ENCODE peak calls at places on chromosomes 16 and 17, in eight cellular contexts. P is endothelial cell of umbilical vein, E is SK-N-SH, U is HepG2, C is A549, R is WTC11, A is H1, Q is HCT116. L is an unnamed sample.

GRCh38 chr16:49602201-49603041 is 228.8 kb downstream of the C16orf78 start:
- DNase-seq in E (no peak), A (no peak), Q (no peak), U (no peak), C (no peak), P (no peak), R (no peak), L (no peak)

GRCh38 chr17:69492410-69493071 is 78.0 kb downstream of the MAP2K6 start:
- DNase-seq in C (peak), E (peak), U (no peak), A (peak), Q (peak), P (no peak), R (peak), L (no peak)

GRCh38 chr16:66399930-66400329 is 27.2 kb upstream of the BEAN1 start:
- DNase-seq in Q (no peak), A (no peak), R (no peak), U (no peak), P (no peak), E (peak), C (no peak), L (peak)

GRCh38 chr17:59513934-59514841 is 51.2 kb upstream of the DHX40 start:
- DNase-seq in C (peak), A (no peak), P (peak), R (no peak), U (peak), E (peak), Q (no peak), L (peak)

GRCh38 chr17:7557825-7558543 is 566 bp upstream of the TNFSF13 start:
- DNase-seq in E (peak), U (peak), P (peak), A (no peak), C (no peak), R (peak), Q (no peak), L (peak)

GRCh38 chr17:18850679-18851078 is 7.3 kb upstream of the PRPSAP2 start:
- DNase-seq in R (no peak), A (no peak), P (no peak), C (no peak), Q (no peak), U (no peak), E (no peak), L (no peak)

GRCh38 chr17:1590031-1590746 is 27.6 kb upstream of the PITPNA start:
- DNase-seq in A (no peak), C (peak), P (peak), E (no peak), R (no peak), Q (peak), U (peak), L (peak)

GRCh38 chr17:43398724-43399595 is at the start of gene ARL4D:
- DNase-seq in C (peak), R (peak), U (peak), P (peak), E (peak), Q (no peak), A (no peak), L (peak)

GRCh38 chr16:23132921-23133532 is 16.2 kb downstream of the USP31 start:
- DNase-seq in C (no peak), Q (no peak), U (no peak), P (peak), A (no peak), R (no peak), E (no peak), L (no peak)

GRCh38 chr17:46167826-46168569 is 25.2 kb downstream of the KANSL1 start:
- DNase-seq in Q (no peak), A (no peak), R (no peak), C (no peak), E (no peak), P (no peak), U (peak), L (no peak)

GRCh38 chr17:64622931-64623654 is 39.0 kb downstream of the SMURF2 start:
- DNase-seq in E (no peak), Q (peak), C (peak), R (no peak), U (peak), A (no peak), P (peak), L (no peak)

GRCh38 chr17:73625975-73626706 is 18.1 kb downstream of the SDK2 start:
- DNase-seq in P (no peak), C (no peak), E (no peak), Q (no peak), R (no peak), U (no peak), A (no peak), L (no peak)

GRCh38 chr17:73625006-73625405 is 19.2 kb downstream of the SDK2 start:
- DNase-seq in U (no peak), R (no peak), P (no peak), Q (no peak), A (no peak), E (no peak), C (no peak), L (no peak)

GRCh38 chr17:73622381-73622780 is 21.9 kb downstream of the SDK2 start:
- DNase-seq in E (no peak), A (no peak), C (no peak), U (no peak), Q (no peak), P (no peak), R (no peak), L (no peak)

GRCh38 chr17:73623247-73623646 is 21.0 kb downstream of the SDK2 start:
- DNase-seq in U (no peak), P (no peak), C (no peak), Q (no peak), A (no peak), E (no peak), R (no peak), L (no peak)

GRCh38 chr17:73624496-73624988 is 19.7 kb downstream of the SDK2 start:
- DNase-seq in E (no peak), A (no peak), U (no peak), R (no peak), Q (no peak), C (no peak), P (no peak), L (no peak)
- TF ChIP-seq CTCF in E (no peak), A (no peak), U (no peak), R (no peak), Q (no peak), C (no peak), P (no peak), L (no peak)

DNA sequence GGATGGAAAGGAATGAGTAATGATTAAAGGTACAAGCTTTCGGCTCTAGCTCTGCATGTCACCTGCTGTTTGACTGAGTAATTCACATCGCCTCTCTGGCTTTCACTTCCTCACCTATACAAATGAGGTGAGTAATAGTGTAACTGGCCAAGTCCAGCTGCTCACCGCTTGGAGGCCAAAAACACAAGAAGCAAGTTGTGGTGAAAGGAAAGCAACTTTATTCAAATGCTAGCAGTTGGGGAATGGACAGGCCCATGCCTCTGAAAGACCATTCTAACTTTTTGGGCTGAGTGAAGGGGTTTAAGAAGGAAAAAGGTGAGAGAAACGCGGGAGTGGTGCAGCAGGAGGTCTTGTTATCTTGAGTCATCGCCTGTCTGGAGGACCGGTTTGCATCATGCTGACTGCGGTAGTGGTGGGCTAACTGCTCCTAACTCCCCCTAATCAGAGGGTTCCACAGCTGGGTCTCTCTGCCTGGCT is 45.7 kb upstream of the CSNK2A2 start:
- DNase-seq in A (no peak), R (no peak), P (no peak), U (no peak), E (no peak), C (no peak), Q (no peak), L (peak)
- TF ChIP-seq MAX in A (no peak), R (no peak), P (no peak), U (no peak), E (no peak), C (no peak), Q (no peak), L (no peak)

GRCh38 chr16:87828071-87828971 is 41.0 kb downstream of the SLC7A5 start:
- DNase-seq in E (no peak), Q (no peak), A (no peak), P (no peak), U (no peak), C (no peak), R (no peak), L (no peak)
- TF ChIP-seq CTCF in E (no peak), Q (no peak), A (no peak), P (no peak), U (peak), C (no peak), R (no peak), L (no peak)

DNA sequence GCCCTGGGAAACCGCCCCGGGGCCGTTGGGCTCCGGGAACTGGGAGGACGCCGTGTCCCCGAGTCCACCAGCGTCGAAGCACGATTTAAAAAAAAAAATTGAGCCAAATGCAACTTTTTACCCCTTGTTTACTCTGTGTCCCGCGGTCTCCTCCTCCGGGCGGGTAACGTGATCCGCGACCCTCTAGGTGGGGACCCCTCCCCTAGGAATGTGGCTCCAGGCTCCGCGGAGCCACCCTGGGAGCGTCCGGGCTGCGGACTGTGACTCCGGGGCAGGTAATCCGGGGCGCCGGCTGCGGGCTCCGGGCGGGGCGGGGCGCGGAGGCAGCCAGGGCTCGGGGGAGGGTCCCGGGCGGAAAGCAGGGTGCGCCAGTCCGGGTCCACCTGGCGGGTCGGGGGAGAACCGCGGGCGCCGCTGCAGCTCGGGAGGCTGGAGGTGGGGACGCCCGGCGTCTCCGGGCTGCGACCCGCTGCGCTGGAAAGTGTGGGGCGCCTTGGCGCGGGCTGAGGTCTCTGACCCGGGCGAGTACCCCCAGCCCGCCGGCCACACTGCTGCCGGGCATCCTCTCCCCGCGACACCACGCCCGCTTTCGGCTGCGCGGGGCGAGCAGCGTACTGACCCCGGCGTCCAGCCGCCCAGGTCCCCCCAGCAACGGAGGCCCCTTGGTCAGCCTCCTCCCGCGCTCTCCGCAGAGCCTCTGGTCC is 850 bp upstream of the HELZ start:
- DNase-seq in R (peak), A (no peak), P (peak), U (peak), E (peak), C (no peak), Q (no peak), L (peak)
- TF ChIP-seq MAX in R (no peak), A (no peak), P (no peak), U (peak), E (no peak), C (no peak), Q (no peak), L (no peak)

DNA sequence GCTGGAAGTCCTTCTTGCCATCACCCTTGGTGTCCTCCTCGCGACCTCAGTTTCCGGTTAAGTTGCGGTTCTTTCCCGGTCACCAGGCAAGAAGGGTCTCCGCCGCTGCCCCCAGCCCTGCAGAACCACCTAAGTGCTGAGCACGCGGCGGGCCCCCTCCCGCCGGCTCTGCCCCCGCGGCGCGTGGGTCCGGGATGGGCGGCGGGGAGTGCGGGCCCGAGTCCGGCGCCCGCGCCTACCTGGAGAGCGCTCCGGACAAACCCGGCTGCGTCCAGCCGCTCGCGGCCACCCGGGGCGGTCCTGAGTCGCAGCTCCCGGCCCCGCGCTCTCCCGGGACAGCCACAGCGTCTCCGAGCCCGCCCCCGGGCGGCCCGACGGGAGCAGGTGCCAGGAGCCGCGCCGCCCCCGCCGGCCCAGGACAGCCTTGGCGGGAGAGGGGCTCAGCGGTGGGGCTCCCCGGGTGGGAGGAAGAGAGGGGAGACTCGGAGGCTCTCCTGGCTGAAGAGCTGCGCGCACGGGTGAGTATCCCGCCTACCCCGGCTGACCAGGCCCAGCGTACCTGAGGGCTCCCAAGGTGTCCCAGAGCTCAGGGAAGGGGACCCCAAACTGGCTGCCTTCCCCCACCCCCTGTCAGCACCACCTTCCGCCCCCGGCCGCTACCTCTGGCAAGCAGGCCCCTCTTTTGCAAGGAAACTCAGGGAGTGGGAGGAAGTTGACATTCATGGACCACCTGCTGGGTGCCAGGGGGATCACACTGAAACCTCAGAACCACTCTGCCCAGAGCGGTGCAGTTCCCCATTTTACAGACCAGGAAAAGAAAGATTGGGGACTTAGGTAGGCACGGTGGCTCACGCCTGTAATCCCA is 22.2 kb upstream of the C17orf113 start:
- DNase-seq in E (peak), C (peak), R (peak), Q (no peak), U (no peak), P (no peak), A (no peak), L (peak)
- TF ChIP-seq CTCF in E (no peak), C (no peak), R (no peak), Q (no peak), U (peak), P (no peak), A (no peak), L (no peak)

DNA sequence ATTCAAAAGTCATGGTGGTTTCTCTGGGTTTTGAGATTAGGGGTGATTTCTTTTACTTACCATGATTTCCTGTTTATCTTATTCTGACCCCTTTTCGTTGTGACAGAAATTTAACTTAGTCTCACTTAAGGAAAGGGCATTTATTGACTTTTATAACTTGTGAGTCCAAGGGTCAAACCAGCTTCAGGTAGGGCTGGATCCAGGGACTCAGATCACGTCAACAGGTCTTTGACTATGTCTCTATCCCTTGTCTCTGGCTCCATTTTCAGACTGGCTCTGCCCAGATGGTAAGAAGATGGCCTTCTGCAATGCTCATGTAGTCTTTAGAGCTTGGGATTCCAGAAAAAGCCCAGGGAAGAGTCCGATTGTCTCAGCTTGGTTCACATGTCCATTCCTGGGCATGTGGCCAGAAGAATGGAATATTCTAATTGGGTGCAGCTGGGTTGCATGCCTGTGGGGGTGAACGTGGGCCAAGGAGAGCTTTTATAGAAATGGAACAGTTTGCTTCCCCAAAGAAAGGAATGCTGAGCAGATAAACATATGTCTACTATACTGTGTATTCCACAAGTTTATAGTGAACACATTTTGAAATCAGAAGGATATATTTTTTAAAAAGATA is 13.4 kb downstream of the USP43 start:
- DNase-seq in A (no peak), P (no peak), C (no peak), E (no peak), R (no peak), U (no peak), Q (no peak), L (no peak)
- TF ChIP-seq MAX in A (no peak), P (no peak), C (no peak), E (no peak), R (no peak), U (no peak), Q (no peak), L (no peak)

GRCh38 chr17:40362696-40363479 is 1.6 kb downstream of the GJD3 start:
- DNase-seq in R (peak), C (peak), E (peak), P (peak), A (no peak), U (peak), Q (peak), L (peak)
- TF ChIP-seq CTCF in R (no peak), C (peak), E (peak), P (peak), A (peak), U (peak), Q (peak), L (peak)

DNA sequence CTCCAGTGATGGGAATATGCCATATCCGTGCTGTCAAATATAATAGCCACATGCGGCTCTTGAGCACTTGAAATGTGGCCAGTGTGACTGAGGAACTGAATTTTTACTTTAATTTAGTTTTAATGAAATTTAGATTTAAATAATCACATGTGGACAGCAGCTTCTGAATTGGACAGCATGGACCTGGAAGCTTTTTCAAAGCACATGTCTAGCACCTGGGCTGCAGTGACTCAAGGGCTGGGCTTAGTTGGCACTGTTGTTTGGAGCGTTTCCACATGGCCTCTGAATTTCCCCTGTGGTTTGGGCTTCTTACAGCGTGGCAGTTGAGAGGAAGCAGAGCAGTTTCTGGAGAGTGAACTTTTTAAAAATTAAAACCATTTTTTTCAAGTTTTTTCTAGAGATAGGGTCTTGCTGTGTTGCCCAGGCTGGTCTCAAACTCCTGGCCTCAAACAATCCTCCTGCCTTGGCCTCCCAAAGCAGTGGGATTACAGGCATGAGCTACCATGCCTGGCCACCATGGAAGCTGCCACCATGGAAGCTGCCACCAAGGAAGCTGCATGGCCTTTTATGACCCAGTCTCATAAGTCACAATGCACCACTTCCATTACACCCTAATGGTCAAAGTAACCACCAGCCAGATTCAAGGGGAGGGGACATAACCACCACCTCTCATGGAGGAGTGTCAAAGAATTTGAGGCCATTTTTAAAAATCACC is 6.7 kb upstream of the TOB1 start:
- DNase-seq in Q (no peak), C (no peak), P (no peak), R (no peak), E (no peak), A (no peak), U (no peak), L (peak)
- TF ChIP-seq MAX in Q (no peak), C (no peak), P (no peak), R (no peak), E (peak), A (no peak), U (no peak), L (peak)

GRCh38 chr16:87412371-87412995 is 20.3 kb downstream of the MAP1LC3B start:
- DNase-seq in E (no peak), A (no peak), Q (no peak), C (no peak), R (no peak), U (no peak), P (no peak), L (no peak)

GRCh38 chr16:87411375-87412271 is 19.5 kb downstream of the MAP1LC3B start:
- DNase-seq in E (no peak), P (no peak), C (no peak), U (no peak), A (no peak), R (no peak), Q (no peak), L (no peak)

GRCh38 chr16:87409781-87410180 is 17.6 kb downstream of the MAP1LC3B start:
- DNase-seq in U (no peak), P (no peak), A (no peak), R (no peak), E (no peak), C (no peak), Q (no peak), L (no peak)

GRCh38 chr16:87410530-87410929 is 18.4 kb downstream of the MAP1LC3B start:
- DNase-seq in U (no peak), E (no peak), A (no peak), R (no peak), Q (no peak), P (no peak), C (no peak), L (no peak)

GRCh38 chr16:87410958-87411357 is 18.8 kb downstream of the MAP1LC3B start:
- DNase-seq in A (no peak), P (no peak), R (peak), U (no peak), Q (no peak), C (no peak), E (no peak), L (no peak)
- TF ChIP-seq CTCF in A (peak), P (no peak), R (no peak), U (peak), Q (no peak), C (no peak), E (no peak), L (no peak)

DNA sequence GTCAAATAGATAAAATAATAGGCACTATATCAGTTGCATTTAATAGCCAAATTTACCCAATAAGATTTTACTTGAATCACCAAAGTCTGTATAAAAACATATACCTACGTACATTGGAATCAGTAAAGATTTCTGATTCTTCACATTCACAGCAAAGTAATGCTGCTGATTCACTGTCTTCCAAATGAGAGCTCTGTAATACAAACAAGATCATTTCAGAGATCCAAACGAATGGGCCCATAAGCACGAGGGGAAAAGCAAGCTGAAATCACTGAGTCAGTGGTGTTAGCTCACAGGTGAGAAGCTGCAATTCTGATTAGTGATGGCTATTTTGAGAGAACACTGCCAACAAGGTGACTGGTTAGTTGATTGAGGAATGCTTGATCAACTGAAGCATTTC is 81.3 kb downstream of the SSH2 start:
- DNase-seq in C (no peak), Q (no peak), U (no peak), E (no peak), P (no peak), R (no peak), A (no peak), L (no peak)
- TF ChIP-seq MAX in C (no peak), Q (no peak), U (no peak), E (no peak), P (no peak), R (no peak), A (no peak), L (no peak)

L was measured in NB4.